ENCODE peak calls at places on chromosomes 6 and 20, in ten cellular contexts. One of them, this sample, is unnamed.

GRCh38 chr6:108609276-108609769 is 48.6 kb downstream of the FOXO3 start:
- DNase-seq in astrocyte of the spinal cord: peak; percentile 83
- DNase-seq in Peyer's patch: no peak
- DNase-seq in epithelial cell of esophagus: peak; percentile 30
- DNase-seq in mucosa of descending colon: no peak
- DNase-seq in AG04450: peak; percentile 27
- DNase-seq in heart right ventricle: no peak
- DNase-seq in cardiac muscle cell: no peak
- DNase-seq in fibroblast of villous mesenchyme: no peak
- DNase-seq in CD4-positive, CD25-positive, alpha-beta regulatory T cell: no peak
- DNase-seq in this sample: no peak

GRCh38 chr6:52496609-52497008 is 76.5 kb downstream of the EFHC1 start:
- DNase-seq in CD4-positive, CD25-positive, alpha-beta regulatory T cell: no peak
- DNase-seq in astrocyte of the spinal cord: no peak
- DNase-seq in AG04450: no peak
- DNase-seq in fibroblast of villous mesenchyme: no peak
- DNase-seq in cardiac muscle cell: no peak
- DNase-seq in mucosa of descending colon: no peak
- DNase-seq in epithelial cell of esophagus: no peak
- DNase-seq in Peyer's patch: no peak
- DNase-seq in heart right ventricle: no peak
- DNase-seq in this sample: no peak

GRCh38 chr6:36851149-36851614 is 11.9 kb upstream of the CPNE5 start:
- DNase-seq in epithelial cell of esophagus: peak; percentile 72
- DNase-seq in CD4-positive, CD25-positive, alpha-beta regulatory T cell: peak; percentile 68
- DNase-seq in fibroblast of villous mesenchyme: peak; percentile 86
- DNase-seq in cardiac muscle cell: peak; percentile 91
- DNase-seq in AG04450: peak; percentile 21
- DNase-seq in astrocyte of the spinal cord: peak; percentile 85
- DNase-seq in heart right ventricle: no peak
- DNase-seq in Peyer's patch: no peak
- DNase-seq in mucosa of descending colon: peak; percentile 60
- DNase-seq in this sample: no peak

GRCh38 chr6:340181-340955 is 48.1 kb downstream of the DUSP22 start:
- DNase-seq in astrocyte of the spinal cord: no peak
- DNase-seq in cardiac muscle cell: no peak
- DNase-seq in heart right ventricle: no peak
- DNase-seq in AG04450: no peak
- DNase-seq in fibroblast of villous mesenchyme: no peak
- DNase-seq in mucosa of descending colon: no peak
- DNase-seq in CD4-positive, CD25-positive, alpha-beta regulatory T cell: no peak
- DNase-seq in Peyer's patch: peak; percentile 46
- DNase-seq in epithelial cell of esophagus: no peak
- DNase-seq in this sample: no peak

GRCh38 chr6:96142142-96142541 is 126.4 kb downstream of the FUT9 start:
- DNase-seq in epithelial cell of esophagus: no peak
- DNase-seq in astrocyte of the spinal cord: no peak
- DNase-seq in fibroblast of villous mesenchyme: no peak
- DNase-seq in AG04450: no peak
- DNase-seq in Peyer's patch: no peak
- DNase-seq in cardiac muscle cell: no peak
- DNase-seq in mucosa of descending colon: no peak
- DNase-seq in CD4-positive, CD25-positive, alpha-beta regulatory T cell: no peak
- DNase-seq in heart right ventricle: no peak
- DNase-seq in this sample: no peak

GRCh38 chr6:43965628-43966373 is 161.5 kb downstream of the MRPL14 start:
- DNase-seq in fibroblast of villous mesenchyme: no peak
- DNase-seq in mucosa of descending colon: no peak
- DNase-seq in astrocyte of the spinal cord: no peak
- DNase-seq in AG04450: no peak
- DNase-seq in epithelial cell of esophagus: no peak
- DNase-seq in Peyer's patch: no peak
- DNase-seq in cardiac muscle cell: no peak
- DNase-seq in heart right ventricle: no peak
- DNase-seq in CD4-positive, CD25-positive, alpha-beta regulatory T cell: no peak
- DNase-seq in this sample: no peak

GRCh38 chr6:110656492-110656891 is 158.8 kb downstream of the CDK19 start:
- DNase-seq in heart right ventricle: no peak
- DNase-seq in epithelial cell of esophagus: peak; percentile 69
- DNase-seq in fibroblast of villous mesenchyme: no peak
- DNase-seq in CD4-positive, CD25-positive, alpha-beta regulatory T cell: no peak
- DNase-seq in mucosa of descending colon: peak; percentile 57
- DNase-seq in Peyer's patch: no peak
- DNase-seq in AG04450: no peak
- DNase-seq in astrocyte of the spinal cord: no peak
- DNase-seq in cardiac muscle cell: peak; percentile 22
- DNase-seq in this sample: no peak

GRCh38 chr20:23193985-23194384 is 107.9 kb upstream of the CD93 start:
- DNase-seq in CD4-positive, CD25-positive, alpha-beta regulatory T cell: no peak
- DNase-seq in epithelial cell of esophagus: peak; percentile 83
- DNase-seq in astrocyte of the spinal cord: no peak
- DNase-seq in heart right ventricle: no peak
- DNase-seq in cardiac muscle cell: no peak
- DNase-seq in mucosa of descending colon: no peak
- DNase-seq in AG04450: no peak
- DNase-seq in Peyer's patch: no peak
- DNase-seq in fibroblast of villous mesenchyme: peak; percentile 21
- DNase-seq in this sample: no peak

GRCh38 chr6:101114703-101115102 is 233.6 kb upstream of the ASCC3 start:
- DNase-seq in cardiac muscle cell: peak; percentile 66
- DNase-seq in astrocyte of the spinal cord: peak; percentile 38
- DNase-seq in heart right ventricle: no peak
- DNase-seq in AG04450: no peak
- DNase-seq in CD4-positive, CD25-positive, alpha-beta regulatory T cell: no peak
- DNase-seq in epithelial cell of esophagus: peak; percentile 59
- DNase-seq in fibroblast of villous mesenchyme: peak; percentile 25
- DNase-seq in mucosa of descending colon: peak; percentile 40
- DNase-seq in Peyer's patch: no peak
- DNase-seq in this sample: no peak

GRCh38 chr6:56863366-56863765 is 91.5 kb upstream of the BEND6 start:
- DNase-seq in AG04450: no peak
- DNase-seq in CD4-positive, CD25-positive, alpha-beta regulatory T cell: no peak
- DNase-seq in astrocyte of the spinal cord: peak; percentile 58
- DNase-seq in epithelial cell of esophagus: peak; percentile 81
- DNase-seq in Peyer's patch: no peak
- DNase-seq in fibroblast of villous mesenchyme: peak; percentile 80
- DNase-seq in heart right ventricle: no peak
- DNase-seq in cardiac muscle cell: peak; percentile 44
- DNase-seq in mucosa of descending colon: no peak
- DNase-seq in this sample: no peak

GRCh38 chr6:34057191-34057590 is 88.7 kb downstream of the GRM4 start:
- DNase-seq in Peyer's patch: no peak
- DNase-seq in AG04450: no peak
- DNase-seq in astrocyte of the spinal cord: no peak
- DNase-seq in fibroblast of villous mesenchyme: no peak
- DNase-seq in mucosa of descending colon: no peak
- DNase-seq in heart right ventricle: no peak
- DNase-seq in epithelial cell of esophagus: no peak
- DNase-seq in cardiac muscle cell: no peak
- DNase-seq in CD4-positive, CD25-positive, alpha-beta regulatory T cell: no peak
- DNase-seq in this sample: no peak

GRCh38 chr6:108946695-108947094 is 98.5 kb downstream of the ARMC2 start:
- DNase-seq in astrocyte of the spinal cord: peak; percentile 45
- DNase-seq in CD4-positive, CD25-positive, alpha-beta regulatory T cell: no peak
- DNase-seq in fibroblast of villous mesenchyme: peak; percentile 92
- DNase-seq in AG04450: no peak
- DNase-seq in cardiac muscle cell: peak; percentile 59
- DNase-seq in mucosa of descending colon: no peak
- DNase-seq in epithelial cell of esophagus: peak; percentile 33
- DNase-seq in Peyer's patch: no peak
- DNase-seq in heart right ventricle: no peak
- DNase-seq in this sample: no peak

GRCh38 chr6:132961122-132961521 is 146.8 kb downstream of the RPS12 start:
- DNase-seq in epithelial cell of esophagus: peak; percentile 73
- DNase-seq in cardiac muscle cell: peak; percentile 64
- DNase-seq in fibroblast of villous mesenchyme: no peak
- DNase-seq in CD4-positive, CD25-positive, alpha-beta regulatory T cell: no peak
- DNase-seq in AG04450: peak; percentile 68
- DNase-seq in mucosa of descending colon: no peak
- DNase-seq in Peyer's patch: no peak
- DNase-seq in astrocyte of the spinal cord: peak; percentile 83
- DNase-seq in heart right ventricle: no peak
- DNase-seq in this sample: no peak

GRCh38 chr6:63236398-63236817 is 25.1 kb downstream of the FKBP1C start:
- DNase-seq in heart right ventricle: no peak
- DNase-seq in Peyer's patch: no peak
- DNase-seq in fibroblast of villous mesenchyme: no peak
- DNase-seq in mucosa of descending colon: no peak
- DNase-seq in AG04450: no peak
- DNase-seq in epithelial cell of esophagus: no peak
- DNase-seq in CD4-positive, CD25-positive, alpha-beta regulatory T cell: no peak
- DNase-seq in cardiac muscle cell: no peak
- DNase-seq in astrocyte of the spinal cord: no peak
- DNase-seq in this sample: no peak

DNA sequence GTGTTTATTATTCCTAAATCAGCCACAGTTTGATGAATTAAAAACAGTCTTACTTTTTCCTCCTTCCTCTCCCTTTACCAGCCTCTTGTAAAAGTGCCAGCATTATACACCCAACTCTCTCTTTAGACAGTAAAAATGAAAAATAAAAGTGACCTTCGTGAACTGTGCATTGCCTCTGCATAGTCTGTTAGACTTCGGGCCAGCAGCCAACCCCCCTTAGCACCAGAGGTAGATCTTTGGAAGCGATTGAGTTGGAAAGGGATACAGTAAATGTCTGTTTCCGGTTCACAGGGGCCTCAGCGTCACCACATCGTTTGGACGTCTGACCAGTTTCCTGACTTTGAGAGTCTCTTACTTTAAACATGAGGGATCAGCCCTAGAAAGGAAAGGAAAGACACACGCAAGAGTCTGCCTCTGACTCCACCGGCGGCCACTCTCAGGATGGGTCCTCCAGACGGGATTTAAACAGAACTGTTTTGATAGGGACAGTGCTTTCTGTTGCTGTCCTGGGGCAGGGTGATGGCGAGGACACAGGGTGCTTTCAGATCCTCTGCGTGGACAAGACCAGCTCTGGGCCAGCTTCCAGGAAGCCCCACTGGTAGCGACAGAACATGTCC is 206.6 kb upstream of the PREP start:
- DNase-seq in CD4-positive, CD25-positive, alpha-beta regulatory T cell: no peak
- DNase-seq in mucosa of descending colon: peak; percentile 54
- DNase-seq in fibroblast of villous mesenchyme: peak; percentile 91
- DNase-seq in heart right ventricle: peak; percentile 21
- DNase-seq in AG04450: peak; percentile 49
- DNase-seq in Peyer's patch: no peak
- DNase-seq in epithelial cell of esophagus: no peak
- DNase-seq in cardiac muscle cell: no peak
- DNase-seq in astrocyte of the spinal cord: peak; percentile 84
- DNase-seq in this sample: no peak
- H3K4me3 ChIP-seq in CD4-positive, CD25-positive, alpha-beta regulatory T cell: no peak overlapping the region
- H3K4me3 ChIP-seq in mucosa of descending colon: no peak overlapping the region
- H3K4me3 ChIP-seq in fibroblast of villous mesenchyme: no peak overlapping the region
- H3K4me3 ChIP-seq in heart right ventricle: no peak overlapping the region
- H3K4me3 ChIP-seq in AG04450: no peak overlapping the region
- H3K4me3 ChIP-seq in Peyer's patch: no peak overlapping the region
- H3K4me3 ChIP-seq in epithelial cell of esophagus: no peak overlapping the region
- H3K4me3 ChIP-seq in cardiac muscle cell: no peak overlapping the region
- H3K4me3 ChIP-seq in astrocyte of the spinal cord: no peak overlapping the region
- H3K4me3 ChIP-seq in this sample: no peak overlapping the region

DNA sequence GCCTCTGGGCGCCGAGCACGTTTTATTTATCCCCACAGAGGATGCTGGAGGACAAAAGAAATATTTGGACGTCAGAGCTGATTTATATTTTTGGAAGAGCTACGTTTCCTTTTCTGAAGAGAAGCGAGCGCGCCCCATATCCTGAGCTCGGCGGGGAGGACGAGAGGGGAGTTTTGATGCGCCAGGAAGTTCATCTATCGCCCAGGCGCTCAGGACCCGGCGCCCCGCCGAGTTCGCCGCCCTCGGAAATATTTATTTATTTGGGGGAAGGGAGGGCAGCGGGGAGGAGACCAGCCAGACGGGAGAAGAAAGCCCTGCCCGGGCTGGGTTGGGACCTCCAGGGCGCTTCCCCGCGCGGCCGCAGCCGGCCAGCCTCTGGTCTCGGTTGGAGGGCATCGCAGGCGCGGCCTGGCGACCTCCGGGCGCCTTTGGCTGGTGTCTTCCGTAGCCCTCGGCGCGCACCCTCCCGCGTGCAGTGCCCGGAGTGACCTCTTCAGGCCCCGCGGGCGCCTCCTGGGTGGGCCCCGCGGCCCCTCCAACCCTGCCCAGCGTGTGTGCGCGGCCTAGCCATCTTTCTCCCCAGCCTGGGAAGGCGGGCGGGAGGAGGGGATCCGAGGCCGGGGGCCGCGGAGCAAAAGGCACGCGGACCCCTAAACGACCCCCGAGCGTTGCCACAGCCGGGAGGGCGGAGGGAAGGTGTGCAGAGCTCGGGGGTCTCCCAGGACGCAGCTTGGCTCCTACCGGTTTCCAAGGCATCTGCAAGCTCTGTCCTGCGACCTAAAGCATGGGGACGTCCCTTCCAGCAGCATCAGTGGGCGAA is 5.4 kb upstream of the FOXF2 start:
- DNase-seq in astrocyte of the spinal cord: no peak
- DNase-seq in CD4-positive, CD25-positive, alpha-beta regulatory T cell: no peak
- DNase-seq in cardiac muscle cell: no peak
- DNase-seq in fibroblast of villous mesenchyme: no peak
- DNase-seq in Peyer's patch: no peak
- DNase-seq in AG04450: no peak
- DNase-seq in heart right ventricle: no peak
- DNase-seq in epithelial cell of esophagus: no peak
- DNase-seq in mucosa of descending colon: no peak
- DNase-seq in this sample: no peak
- H3K4me3 ChIP-seq in astrocyte of the spinal cord: no peak overlapping the region
- H3K4me3 ChIP-seq in CD4-positive, CD25-positive, alpha-beta regulatory T cell: no peak overlapping the region
- H3K4me3 ChIP-seq in cardiac muscle cell: no peak overlapping the region
- H3K4me3 ChIP-seq in fibroblast of villous mesenchyme: no peak overlapping the region
- H3K4me3 ChIP-seq in Peyer's patch: peak overlapping the region; percentile 34
- H3K4me3 ChIP-seq in AG04450: no peak overlapping the region
- H3K4me3 ChIP-seq in heart right ventricle: no peak overlapping the region
- H3K4me3 ChIP-seq in epithelial cell of esophagus: no peak overlapping the region
- H3K4me3 ChIP-seq in mucosa of descending colon: no peak overlapping the region
- H3K4me3 ChIP-seq in this sample: no peak overlapping the region

DNA sequence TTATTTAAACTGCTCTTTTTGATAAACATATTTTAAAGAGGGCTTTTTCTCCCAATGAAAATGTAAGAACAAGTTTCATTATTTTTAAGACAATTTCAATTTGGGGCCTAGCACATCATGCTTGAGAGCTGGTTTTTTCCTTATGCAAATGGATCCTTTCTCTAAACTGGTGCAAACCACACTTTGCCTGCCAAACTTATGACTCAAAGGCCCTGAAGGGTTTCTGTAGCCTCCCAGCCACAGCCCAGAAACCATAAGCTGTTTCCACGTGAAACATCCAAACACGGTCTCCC is 451 bp upstream of the HSF2 start:
- DNase-seq in Peyer's patch: no peak
- DNase-seq in AG04450: no peak
- DNase-seq in heart right ventricle: no peak
- DNase-seq in fibroblast of villous mesenchyme: no peak
- DNase-seq in epithelial cell of esophagus: no peak
- DNase-seq in mucosa of descending colon: no peak
- DNase-seq in cardiac muscle cell: no peak
- DNase-seq in CD4-positive, CD25-positive, alpha-beta regulatory T cell: no peak
- DNase-seq in astrocyte of the spinal cord: no peak
- DNase-seq in this sample: no peak
- H3K4me3 ChIP-seq in Peyer's patch: peak overlapping the region; percentile 87
- H3K4me3 ChIP-seq in AG04450: peak overlapping the region; percentile 39
- H3K4me3 ChIP-seq in heart right ventricle: no peak overlapping the region
- H3K4me3 ChIP-seq in fibroblast of villous mesenchyme: peak overlapping the region; percentile 16
- H3K4me3 ChIP-seq in epithelial cell of esophagus: no peak overlapping the region
- H3K4me3 ChIP-seq in mucosa of descending colon: no peak overlapping the region
- H3K4me3 ChIP-seq in cardiac muscle cell: no peak overlapping the region
- H3K4me3 ChIP-seq in CD4-positive, CD25-positive, alpha-beta regulatory T cell: peak overlapping the region; percentile 72
- H3K4me3 ChIP-seq in astrocyte of the spinal cord: peak overlapping the region; percentile 24
- H3K4me3 ChIP-seq in this sample: peak overlapping the region; percentile 30

GRCh38 chr6:45553730-45554344 is 176.1 kb upstream of the SUPT3H start:
- DNase-seq in mucosa of descending colon: no peak
- DNase-seq in CD4-positive, CD25-positive, alpha-beta regulatory T cell: no peak
- DNase-seq in fibroblast of villous mesenchyme: no peak
- DNase-seq in Peyer's patch: no peak
- DNase-seq in cardiac muscle cell: no peak
- DNase-seq in heart right ventricle: no peak
- DNase-seq in epithelial cell of esophagus: no peak
- DNase-seq in AG04450: no peak
- DNase-seq in astrocyte of the spinal cord: no peak
- DNase-seq in this sample: no peak
- H3K4me3 ChIP-seq in mucosa of descending colon: no peak overlapping the region
- H3K4me3 ChIP-seq in CD4-positive, CD25-positive, alpha-beta regulatory T cell: no peak overlapping the region
- H3K4me3 ChIP-seq in fibroblast of villous mesenchyme: no peak overlapping the region
- H3K4me3 ChIP-seq in Peyer's patch: no peak overlapping the region
- H3K4me3 ChIP-seq in cardiac muscle cell: no peak overlapping the region
- H3K4me3 ChIP-seq in heart right ventricle: no peak overlapping the region
- H3K4me3 ChIP-seq in epithelial cell of esophagus: no peak overlapping the region
- H3K4me3 ChIP-seq in AG04450: no peak overlapping the region
- H3K4me3 ChIP-seq in astrocyte of the spinal cord: no peak overlapping the region
- H3K4me3 ChIP-seq in this sample: no peak overlapping the region

This sample was measured in effector memory CD4-positive, alpha-beta T cell.